ENCODE peak calls at places on chromosomes 11 and 22, in ten cellular contexts. T is CD8-positive, alpha-beta T cell; Y is left ventricle myocardium inferior; R is CD4-positive, CD25-positive, alpha-beta regulatory T cell; C is right cardiac atrium; Q is GM23338; N is IMR-90; I is pancreas; A is RWPE1; L is SJSA1. U is an unnamed sample.

GRCh38 chr11:47033439-47033838 is 96.9 kb downstream of the CSTPP1 start:
- DNase-seq in T (no peak), R (no peak), Q (peak), Y (no peak), A (no peak), C (no peak), I (no peak), N (no peak), L (no peak), U (no peak)

GRCh38 chr22:32839776-32840571 is 38.5 kb downstream of the TIMP3 start:
- DNase-seq in N (peak), T (no peak), Q (no peak), L (no peak), A (no peak), Y (peak), R (no peak), I (no peak), C (no peak), U (no peak)

GRCh38 chr22:50190182-50190951 is 4.7 kb downstream of the TRABD start:
- DNase-seq in N (no peak), L (peak), A (peak), C (peak), T (peak), Y (peak), R (peak), Q (peak), I (peak), U (peak)

GRCh38 chr11:21893468-21893867 is 299.4 kb upstream of the ANO5 start:
- DNase-seq in I (no peak), R (no peak), A (no peak), T (no peak), Y (no peak), C (no peak), L (no peak), N (no peak), Q (no peak), U (no peak)

GRCh38 chr11:27460571-27460970 is 12.0 kb downstream of the LGR4 start:
- DNase-seq in L (no peak), R (no peak), A (no peak), Y (no peak), N (no peak), I (peak), T (no peak), C (no peak), Q (no peak), U (no peak)

GRCh38 chr22:49959782-49960158 is 802 bp upstream of the PIM3 start:
- DNase-seq in R (no peak), I (peak), T (no peak), N (no peak), Y (no peak), Q (peak), C (no peak), L (no peak), A (peak), U (no peak)

GRCh38 chr22:48152916-48153315 is 1390.5 kb downstream of the TBC1D22A start:
- DNase-seq in Q (no peak), I (no peak), N (no peak), L (no peak), R (no peak), T (no peak), A (no peak), C (no peak), Y (no peak), U (no peak)

GRCh38 chr11:132099692-132100091 is 729.3 kb downstream of the NTM start:
- DNase-seq in A (no peak), T (no peak), R (no peak), I (no peak), Q (peak), N (no peak), C (peak), L (no peak), Y (peak), U (no peak)

GRCh38 chr11:116792869-116793475 is 1.3 kb upstream of the APOA5 start:
- DNase-seq in R (no peak), N (peak), L (no peak), Q (no peak), T (no peak), C (no peak), I (no peak), A (peak), Y (no peak), U (peak)

GRCh38 chr11:75273989-75274391 is 33.4 kb downstream of the TPBGL start:
- DNase-seq in I (no peak), N (no peak), R (no peak), A (no peak), Y (no peak), T (peak), C (no peak), Q (no peak), L (no peak), U (no peak)

GRCh38 chr22:49934891-49935557 is 16.6 kb downstream of the CRELD2 start:
- DNase-seq in C (peak), A (peak), L (no peak), I (peak), Y (peak), T (peak), N (peak), R (peak), Q (peak), U (no peak)

GRCh38 chr11:10979529-10979928 is 121.7 kb upstream of the ZBED5 start:
- DNase-seq in L (no peak), R (no peak), Q (no peak), A (no peak), C (no peak), N (no peak), I (no peak), Y (no peak), T (no peak), U (no peak)

GRCh38 chr11:47177229-47177845 is 658 bp upstream of the ARFGAP2 start:
- DNase-seq in A (peak), T (peak), Q (peak), Y (peak), R (peak), I (peak), C (peak), N (peak), L (peak), U (no peak)

GRCh38 chr22:38631724-38632123 is 24.5 kb downstream of the FAM227A start:
- DNase-seq in Y (no peak), N (no peak), A (no peak), Q (no peak), I (no peak), C (no peak), L (no peak), R (no peak), T (no peak), U (no peak)

GRCh38 chr11:16604784-16605439 is 133.5 kb upstream of the C11orf58 start:
- DNase-seq in I (peak), L (peak), Q (peak), A (no peak), C (peak), R (no peak), N (peak), T (no peak), Y (peak), U (peak)

GRCh38 chr11:124123587-124123986 is 8.3 kb downstream of the VWA5A start:
- DNase-seq in I (no peak), C (no peak), T (no peak), Y (no peak), L (no peak), R (no peak), Q (peak), N (no peak), A (no peak), U (no peak)

GRCh38 chr11:20376162-20376561 is 11.4 kb upstream of the PRMT3 start:
- DNase-seq in Q (no peak), I (no peak), L (no peak), Y (no peak), A (no peak), C (no peak), N (no peak), T (no peak), R (no peak), U (no peak)

GRCh38 chr11:110939471-110939870 is 227.2 kb upstream of the ARHGAP20 start:
- DNase-seq in L (no peak), I (no peak), Q (no peak), N (no peak), A (no peak), R (no peak), C (no peak), T (no peak), Y (no peak), U (no peak)

GRCh38 chr22:28801845-28802594 is 1.7 kb upstream of the XBP1 start:
- DNase-seq in T (no peak), I (peak), R (no peak), Q (peak), Y (no peak), L (no peak), N (no peak), A (no peak), C (no peak), U (no peak)

GRCh38 chr11:75625970-75626691 is 42.7 kb downstream of the MAP6 start:
- DNase-seq in N (peak), I (no peak), A (peak), R (no peak), T (no peak), Q (no peak), C (no peak), Y (no peak), L (peak), U (peak)

GRCh38 chr11:108216988-108217387 is 5.5 kb downstream of the NPAT start:
- DNase-seq in A (no peak), I (no peak), N (no peak), Q (no peak), L (no peak), C (no peak), Y (no peak), R (no peak), T (no peak), U (no peak)

GRCh38 chr11:8090756-8091155 is 9.7 kb downstream of the TUB start:
- DNase-seq in Y (no peak), N (no peak), A (no peak), L (no peak), R (no peak), Q (peak), I (no peak), C (no peak), T (no peak), U (no peak)

GRCh38 chr11:73178092-73178539 is 36.0 kb upstream of the FCHSD2 start:
- DNase-seq in L (peak), C (peak), N (peak), T (peak), A (peak), R (peak), Y (peak), Q (peak), I (peak), U (peak)

GRCh38 chr11:109808569-109808968 is 284.6 kb upstream of the ZC3H12C start:
- DNase-seq in R (no peak), T (no peak), N (peak), Y (no peak), I (no peak), L (no peak), C (no peak), A (no peak), Q (no peak), U (peak)

GRCh38 chr11:8503872-8504491 is 90.0 kb downstream of the STK33 start:
- DNase-seq in R (no peak), Y (no peak), T (no peak), Q (no peak), I (no peak), A (peak), C (no peak), L (no peak), N (no peak), U (peak)

GRCh38 chr11:9980931-9981330 is 313.1 kb downstream of the SBF2 start:
- DNase-seq in C (no peak), I (no peak), R (no peak), T (no peak), Y (no peak), A (no peak), N (no peak), L (no peak), Q (no peak), U (no peak)

GRCh38 chr11:46890665-46891064 is 27.7 kb downstream of the LRP4 start:
- DNase-seq in Q (no peak), A (no peak), L (no peak), Y (no peak), T (no peak), I (no peak), R (no peak), C (no peak), N (peak), U (no peak)

DNA sequence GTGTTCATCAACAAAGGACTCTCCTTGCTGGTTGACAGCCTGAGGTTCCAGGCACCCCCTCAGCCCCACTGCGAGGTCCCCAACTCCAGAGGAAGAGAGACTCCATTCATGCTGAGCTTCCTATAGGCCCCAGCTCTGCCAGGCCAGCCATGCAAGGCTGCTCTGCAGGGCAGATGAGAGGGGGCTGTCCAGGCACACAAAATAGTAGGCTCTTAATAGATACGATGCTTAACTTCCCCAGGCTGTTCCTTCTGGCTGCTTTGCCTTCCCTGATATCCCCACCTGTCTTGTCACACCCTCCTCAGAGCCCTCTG is 45.0 kb upstream of the CRYBB3 start:
- DNase-seq in L (no peak), T (no peak), Q (no peak), A (no peak), Y (no peak), C (no peak), N (no peak), I (no peak), R (no peak), U (no peak)
- H3K27ac ChIP-seq in L (no peak), T (no peak), Q (no peak), A (peak), Y (peak), C (peak), N (no peak), I (no peak), R (no peak), U (no peak)

GRCh38 chr11:95153857-95154246 is 64.2 kb downstream of the ENDOD1 start:
- DNase-seq in Y (no peak), T (no peak), N (no peak), L (no peak), Q (no peak), C (no peak), R (no peak), A (no peak), I (no peak), U (no peak)

GRCh38 chr11:95155385-95155784 is 65.7 kb downstream of the ENDOD1 start:
- DNase-seq in C (no peak), Y (no peak), I (no peak), N (no peak), L (no peak), T (no peak), A (no peak), Q (no peak), R (no peak), U (no peak)

GRCh38 chr11:95154514-95154913 is 64.9 kb downstream of the ENDOD1 start:
- DNase-seq in I (peak), A (peak), Q (peak), C (peak), L (no peak), Y (no peak), R (peak), T (peak), N (peak), U (no peak)

GRCh38 chr11:95150977-95151684 is 61.5 kb downstream of the ENDOD1 start:
- DNase-seq in Q (peak), N (peak), Y (peak), R (peak), C (peak), A (peak), T (peak), I (peak), L (no peak), U (peak)

GRCh38 chr11:95152878-95153856 is 63.5 kb downstream of the ENDOD1 start:
- DNase-seq in Y (no peak), I (no peak), L (no peak), R (no peak), C (no peak), T (peak), A (no peak), N (no peak), Q (no peak), U (no peak)
- H3K27ac ChIP-seq in Y (peak), I (no peak), L (no peak), R (peak), C (no peak), T (peak), A (no peak), N (no peak), Q (no peak), U (no peak)

GRCh38 chr22:37244922-37245722 is 1.1 kb upstream of the RAC2 start:
- DNase-seq in L (no peak), I (no peak), T (peak), R (no peak), Y (no peak), N (no peak), C (no peak), Q (no peak), A (no peak), U (no peak)
- H3K27ac ChIP-seq in L (no peak), I (no peak), T (peak), R (peak), Y (no peak), N (no peak), C (no peak), Q (no peak), A (peak), U (no peak)

DNA sequence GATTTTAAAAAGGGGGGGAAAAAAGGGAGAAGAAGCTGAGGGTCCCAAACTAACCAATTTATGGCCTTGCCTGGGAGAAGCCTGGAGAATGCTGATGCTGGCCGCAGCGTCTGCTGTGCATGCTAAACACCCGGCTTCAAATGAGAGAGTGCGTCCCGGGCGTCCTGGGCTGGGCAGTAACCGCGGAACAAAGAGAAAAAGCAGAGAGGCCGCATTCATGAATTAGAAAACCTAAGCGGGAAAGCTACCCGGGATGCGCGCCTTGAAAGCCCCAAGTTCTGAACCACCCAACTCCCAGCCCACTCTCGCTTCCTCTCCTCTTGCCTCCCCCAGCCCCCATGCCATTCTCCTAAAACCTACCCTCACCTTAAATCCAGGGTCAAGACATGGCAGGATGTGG is 6.5 kb downstream of the MN1 start:
- DNase-seq in Q (peak), N (no peak), A (no peak), R (no peak), Y (no peak), C (peak), L (no peak), T (no peak), I (no peak), U (no peak)
- H3K27ac ChIP-seq in Q (no peak), N (no peak), A (peak), R (no peak), Y (peak), C (no peak), L (no peak), T (no peak), I (no peak), U (no peak)

DNA sequence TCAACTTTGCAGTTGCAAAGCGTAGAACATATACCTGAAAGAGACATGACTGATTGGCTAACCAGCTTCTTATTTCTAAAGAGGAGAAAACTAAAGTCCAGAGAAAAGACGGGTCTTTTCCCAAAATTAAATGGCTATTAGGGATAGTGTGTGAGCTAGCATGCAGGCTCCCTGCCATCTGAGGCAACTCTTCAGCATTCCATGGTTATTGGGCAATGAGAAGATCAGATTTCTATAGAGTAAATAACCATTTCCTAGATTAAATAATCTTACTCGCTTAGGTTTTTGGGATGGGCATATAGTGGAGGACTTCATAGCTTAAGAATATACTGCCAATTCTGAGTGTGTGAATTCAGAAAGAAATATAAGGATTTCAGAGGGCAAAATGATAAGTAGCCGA is 95.0 kb downstream of the PDHX start:
- DNase-seq in I (no peak), R (no peak), Y (no peak), L (no peak), T (no peak), Q (no peak), A (no peak), N (peak), C (no peak), U (no peak)
- H3K27ac ChIP-seq in I (peak), R (no peak), Y (no peak), L (no peak), T (no peak), Q (no peak), A (no peak), N (peak), C (no peak), U (peak)

GRCh38 chr11:128240546-128240945 is 346.8 kb downstream of the ETS1 start:
- DNase-seq in A (no peak), N (peak), I (no peak), T (no peak), L (no peak), C (no peak), Q (no peak), R (no peak), Y (no peak), U (no peak)

GRCh38 chr11:128239224-128239790 is 348.1 kb downstream of the ETS1 start:
- DNase-seq in N (no peak), L (no peak), R (no peak), Q (no peak), Y (no peak), A (no peak), C (no peak), T (no peak), I (no peak), U (no peak)

GRCh38 chr11:128235958-128236357 is 351.4 kb downstream of the ETS1 start:
- DNase-seq in Y (no peak), I (no peak), N (no peak), L (no peak), C (no peak), R (no peak), Q (no peak), A (no peak), T (no peak), U (no peak)

GRCh38 chr11:128236506-128237498 is 350.6 kb downstream of the ETS1 start:
- DNase-seq in A (no peak), Q (no peak), I (no peak), R (no peak), C (no peak), L (no peak), T (no peak), N (no peak), Y (no peak), U (no peak)

DNA sequence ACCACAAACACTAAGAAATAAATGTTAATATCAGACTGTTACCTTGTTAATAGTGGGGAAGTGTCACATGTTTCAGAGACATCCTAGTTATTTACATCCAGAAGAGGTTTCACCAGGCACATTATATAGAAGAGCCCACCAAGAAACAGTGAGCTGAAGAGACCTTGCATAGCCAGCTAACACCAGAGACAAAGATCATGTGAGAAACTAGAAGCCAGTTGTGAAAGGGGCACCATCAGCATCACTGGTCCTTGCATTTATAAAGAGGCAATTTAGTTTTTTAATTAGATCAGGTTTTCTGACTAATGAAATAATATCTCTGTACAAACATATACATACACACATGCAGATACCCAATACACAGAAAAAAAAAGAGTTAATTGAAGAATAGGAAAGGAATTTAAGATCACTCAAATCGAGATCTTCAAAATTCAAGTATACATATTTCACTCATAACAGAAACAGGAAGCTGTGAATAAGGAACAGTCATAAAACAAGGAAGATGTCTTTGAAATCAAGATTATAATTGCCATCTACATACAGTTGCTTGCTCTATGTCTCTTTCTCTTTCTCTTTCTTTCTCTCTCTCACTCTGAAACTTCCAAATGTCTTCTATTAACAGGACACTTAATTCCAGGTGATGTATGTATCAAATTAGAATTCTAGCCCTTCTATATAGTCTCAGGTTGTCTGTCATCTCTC is 348.7 kb downstream of the ETS1 start:
- DNase-seq in C (no peak), T (no peak), A (no peak), Q (no peak), L (no peak), N (no peak), I (no peak), Y (no peak), R (no peak), U (no peak)
- H3K27ac ChIP-seq in C (no peak), T (no peak), A (no peak), Q (no peak), L (no peak), N (no peak), I (no peak), Y (no peak), R (no peak), U (no peak)

DNA sequence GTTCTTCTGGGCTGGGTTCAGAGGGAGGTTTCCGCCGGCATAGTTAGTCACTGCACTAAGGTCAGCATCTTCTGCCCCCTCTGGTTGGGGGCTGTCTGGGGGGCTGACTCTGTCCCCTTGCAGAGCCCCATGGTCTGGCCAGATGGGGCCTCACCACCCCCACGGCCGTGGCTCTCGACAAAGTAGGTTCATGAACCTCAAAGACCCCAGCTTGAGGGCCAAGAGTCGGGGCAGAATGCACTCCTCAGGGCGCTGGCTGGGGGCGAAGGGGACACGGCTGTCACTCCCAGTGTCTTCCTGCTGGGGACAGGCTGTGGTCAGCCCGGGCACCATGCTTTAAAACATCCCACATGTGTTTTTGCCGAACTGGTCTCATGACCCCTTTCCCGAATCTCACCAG is 20.8 kb downstream of the ANO1 start:
- DNase-seq in Q (no peak), Y (no peak), R (no peak), A (no peak), N (no peak), I (no peak), T (no peak), L (no peak), C (peak), U (no peak)
- H3K27ac ChIP-seq in Q (no peak), Y (peak), R (no peak), A (no peak), N (no peak), I (no peak), T (no peak), L (no peak), C (no peak), U (no peak)